ENCODE peak calls at places on chromosomes 11 and 22, in nine cellular contexts. R, X, D, V, I, B, L, T and Q are unnamed samples.

GRCh38 chr22:36913431-36914382 is at the start of gene CSF2RB:
- DNase-seq in R (peak), X (no peak), D (no peak), V (no peak), I (no peak), B (no peak), L (no peak), T (no peak), Q (no peak)

GRCh38 chr22:43946391-43946680 is 8.9 kb upstream of the SAMM50 start:
- DNase-seq in R (no peak), X (no peak), D (no peak), V (no peak), I (no peak), B (no peak), L (peak), T (no peak), Q (no peak)

GRCh38 chr22:38397189-38398097 is 57.6 kb downstream of the KCNJ4 start:
- DNase-seq in R (peak), X (peak), D (no peak), V (no peak), I (no peak), B (no peak), L (peak), T (peak), Q (peak)

GRCh38 chr11:57598831-57599155 is 1.3 kb downstream of the SERPING1 start:
- DNase-seq in R (no peak), X (peak), D (no peak), V (no peak), I (no peak), B (peak), L (peak), T (no peak), Q (no peak)

GRCh38 chr22:27919943-27920755 is 1.1 kb upstream of the PITPNB start:
- DNase-seq in R (no peak), X (peak), D (no peak), V (no peak), I (no peak), B (no peak), L (peak), T (peak), Q (no peak)

GRCh38 chr22:31079095-31079642 is 1.9 kb upstream of the SMTN start:
- DNase-seq in R (no peak), X (no peak), D (no peak), V (no peak), I (no peak), B (no peak), L (no peak), T (peak), Q (no peak)

GRCh38 chr11:19433791-19434190 is 193.0 kb upstream of the E2F8 start:
- DNase-seq in R (no peak), X (no peak), D (no peak), V (no peak), I (no peak), B (no peak), L (no peak), T (no peak), Q (no peak)

GRCh38 chr22:39457546-39458442 is 982 bp downstream of the MGAT3 start:
- DNase-seq in R (no peak), X (no peak), D (no peak), V (no peak), I (no peak), B (no peak), L (no peak), T (peak), Q (no peak)

GRCh38 chr22:31585161-31585859 is 76.7 kb downstream of the PISD start:
- DNase-seq in R (no peak), X (peak), D (no peak), V (no peak), I (peak), B (peak), L (no peak), T (no peak), Q (no peak)

GRCh38 chr22:46845281-46846153 is 83.1 kb downstream of the TBC1D22A start:
- DNase-seq in R (no peak), X (peak), D (no peak), V (no peak), I (no peak), B (no peak), L (peak), T (no peak), Q (no peak)